ENCODE peak calls at places on chromosomes 7 and 10, in seven cellular contexts. One of them, this sample, is unnamed.
A peak's percentile ranks its signal among the peaks of the same experiment; 100 is the strongest.

GRCh38 chr10:69439813-69440506 is 11.3 kb upstream of the TSPAN15 start:
- DNase-seq in H1: no peak
- DNase-seq in HepG2: peak; percentile 52
- DNase-seq in GM12892: no peak
- DNase-seq in SK-N-SH: no peak
- DNase-seq in K562: no peak
- DNase-seq in GM12878: no peak
- DNase-seq in this sample: no peak

GRCh38 chr10:127997937-127998336 is 91.0 kb downstream of the PTPRE start:
- DNase-seq in H1: no peak
- DNase-seq in HepG2: no peak
- DNase-seq in GM12892: no peak
- DNase-seq in SK-N-SH: peak; percentile 60
- DNase-seq in K562: no peak
- DNase-seq in GM12878: no peak
- DNase-seq in this sample: no peak

GRCh38 chr10:74704629-74705360 is 121.6 kb upstream of the KAT6B start:
- DNase-seq in H1: no peak
- DNase-seq in HepG2: peak; percentile 26
- DNase-seq in GM12892: no peak
- DNase-seq in SK-N-SH: no peak
- DNase-seq in K562: no peak
- DNase-seq in GM12878: no peak
- DNase-seq in this sample: no peak

GRCh38 chr10:127029061-127029460 is 123.8 kb downstream of the DOCK1 start:
- DNase-seq in H1: no peak
- DNase-seq in HepG2: no peak
- DNase-seq in GM12892: no peak
- DNase-seq in SK-N-SH: no peak
- DNase-seq in K562: no peak
- DNase-seq in GM12878: no peak
- DNase-seq in this sample: no peak

GRCh38 chr7:103940382-103941268 is 48.8 kb downstream of the RELN start:
- DNase-seq in H1: no peak
- DNase-seq in HepG2: no peak
- DNase-seq in GM12892: no peak
- DNase-seq in SK-N-SH: no peak
- DNase-seq in K562: no peak
- DNase-seq in GM12878: no peak
- DNase-seq in this sample: no peak

GRCh38 chr7:73920406-73921134 is 59.6 kb downstream of the TMEM270 start:
- DNase-seq in H1: peak; percentile 40
- DNase-seq in HepG2: no peak
- DNase-seq in GM12892: no peak
- DNase-seq in SK-N-SH: peak; percentile 94
- DNase-seq in K562: no peak
- DNase-seq in GM12878: no peak
- DNase-seq in this sample: no peak

GRCh38 chr7:121395494-121395960 is 581 bp downstream of the FAM3C start:
- DNase-seq in H1: no peak
- DNase-seq in HepG2: peak; percentile 7
- DNase-seq in GM12892: peak; percentile 37
- DNase-seq in SK-N-SH: peak; percentile 26
- DNase-seq in K562: no peak
- DNase-seq in GM12878: no peak
- DNase-seq in this sample: no peak

GRCh38 chr10:92822964-92823363 is 25.4 kb upstream of the EXOC6 start:
- DNase-seq in H1: no peak
- DNase-seq in HepG2: no peak
- DNase-seq in GM12892: no peak
- DNase-seq in SK-N-SH: no peak
- DNase-seq in K562: no peak
- DNase-seq in GM12878: no peak
- DNase-seq in this sample: no peak

GRCh38 chr7:142319970-142320369 is 62.1 kb upstream of the PRSS58 start:
- DNase-seq in H1: no peak
- DNase-seq in HepG2: no peak
- DNase-seq in GM12892: no peak
- DNase-seq in SK-N-SH: no peak
- DNase-seq in K562: peak; percentile 26
- DNase-seq in GM12878: no peak
- DNase-seq in this sample: no peak

GRCh38 chr10:94403823-94404228 is 1.5 kb downstream of the TBC1D12 start:
- DNase-seq in H1: no peak
- DNase-seq in HepG2: no peak
- DNase-seq in GM12892: no peak
- DNase-seq in SK-N-SH: peak; percentile 42
- DNase-seq in K562: peak; percentile 16
- DNase-seq in GM12878: no peak
- DNase-seq in this sample: no peak

GRCh38 chr10:94403034-94403822 is 887 bp downstream of the TBC1D12 start:
- DNase-seq in H1: peak; percentile 75
- DNase-seq in HepG2: peak; percentile 76
- DNase-seq in GM12892: peak; percentile 51
- DNase-seq in SK-N-SH: peak; percentile 82
- DNase-seq in K562: peak; percentile 46
- DNase-seq in GM12878: peak; percentile 47
- DNase-seq in this sample: peak; percentile 43

GRCh38 chr10:94398762-94399161 is 3.6 kb upstream of the TBC1D12 start:
- DNase-seq in H1: no peak
- DNase-seq in HepG2: no peak
- DNase-seq in GM12892: no peak
- DNase-seq in SK-N-SH: no peak
- DNase-seq in K562: no peak
- DNase-seq in GM12878: no peak
- DNase-seq in this sample: no peak

GRCh38 chr10:94405406-94405805 is 3.1 kb downstream of the TBC1D12 start:
- DNase-seq in H1: no peak
- DNase-seq in HepG2: no peak
- DNase-seq in GM12892: no peak
- DNase-seq in SK-N-SH: no peak
- DNase-seq in K562: peak; percentile 9
- DNase-seq in GM12878: no peak
- DNase-seq in this sample: no peak

GRCh38 chr10:94402204-94403033 is at the start of gene TBC1D12:
- DNase-seq in H1: peak; percentile 93
- DNase-seq in HepG2: peak; percentile 93
- DNase-seq in GM12892: peak; percentile 71
- DNase-seq in SK-N-SH: peak; percentile 95
- DNase-seq in K562: peak; percentile 87
- DNase-seq in GM12878: peak; percentile 79
- DNase-seq in this sample: peak; percentile 59
- TF ChIP-seq TAF1 in H1: peak; percentile 44
- TF ChIP-seq TAF1 in HepG2: peak; percentile 77
- TF ChIP-seq TAF1 in GM12892: no peak
- TF ChIP-seq TAF1 in SK-N-SH: peak; percentile 63
- TF ChIP-seq TAF1 in K562: peak; percentile 50
- TF ChIP-seq TAF1 in GM12878: peak; percentile 39
- TF ChIP-seq TAF1 in this sample: peak; percentile 5

GRCh38 chr10:121405096-121405495 is 193.1 kb downstream of the FGFR2 start:
- DNase-seq in H1: no peak
- DNase-seq in HepG2: no peak
- DNase-seq in GM12892: no peak
- DNase-seq in SK-N-SH: no peak
- DNase-seq in K562: no peak
- DNase-seq in GM12878: no peak
- DNase-seq in this sample: no peak
- TF ChIP-seq TAF1 in H1: no peak
- TF ChIP-seq TAF1 in HepG2: no peak
- TF ChIP-seq TAF1 in GM12892: no peak
- TF ChIP-seq TAF1 in SK-N-SH: no peak
- TF ChIP-seq TAF1 in K562: no peak
- TF ChIP-seq TAF1 in GM12878: no peak
- TF ChIP-seq TAF1 in this sample: no peak

GRCh38 chr7:10939911-10940747 is 33.5 kb upstream of the PHF14 start:
- DNase-seq in H1: peak; percentile 85
- DNase-seq in HepG2: peak; percentile 93
- DNase-seq in GM12892: peak; percentile 85
- DNase-seq in SK-N-SH: peak; percentile 99
- DNase-seq in K562: peak; percentile 96
- DNase-seq in GM12878: peak; percentile 88
- DNase-seq in this sample: peak; percentile 83

GRCh38 chr7:10939237-10939910 is 34.3 kb upstream of the PHF14 start:
- DNase-seq in H1: no peak
- DNase-seq in HepG2: no peak
- DNase-seq in GM12892: no peak
- DNase-seq in SK-N-SH: no peak
- DNase-seq in K562: peak; percentile 32
- DNase-seq in GM12878: no peak
- DNase-seq in this sample: no peak

DNA sequence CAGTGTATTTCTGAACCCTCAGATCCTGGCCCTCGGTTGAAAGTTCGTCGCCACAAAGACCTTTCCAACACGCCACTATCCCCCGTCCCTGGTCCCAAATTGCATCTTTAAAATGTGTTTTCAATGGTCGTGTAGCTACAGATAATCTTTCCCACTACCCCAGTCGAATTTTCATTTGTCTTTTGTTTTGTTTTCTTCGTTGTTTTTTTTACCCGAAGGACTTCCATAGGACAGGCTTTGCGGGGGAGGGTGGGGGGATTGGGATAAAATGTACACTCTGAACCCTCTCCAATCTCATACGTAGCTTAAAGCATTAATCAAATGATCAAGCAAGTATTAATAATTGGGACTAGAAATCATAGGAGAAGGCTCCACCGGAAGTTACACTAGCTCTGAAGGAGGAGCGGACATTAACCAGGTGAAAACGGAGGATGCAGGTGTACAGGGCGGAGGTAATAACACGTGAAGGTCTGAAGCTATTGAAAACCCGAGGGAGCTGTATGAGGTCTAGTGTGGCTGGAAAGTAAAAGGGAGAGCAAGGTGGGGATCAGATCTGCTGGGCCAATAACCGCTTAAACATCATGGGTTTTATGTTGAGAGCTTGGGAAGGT is 32.8 kb upstream of the PHF14 start:
- DNase-seq in H1: no peak
- DNase-seq in HepG2: no peak
- DNase-seq in GM12892: no peak
- DNase-seq in SK-N-SH: peak; percentile 48
- DNase-seq in K562: peak; percentile 21
- DNase-seq in GM12878: no peak
- DNase-seq in this sample: no peak
- TF ChIP-seq TAF1 in H1: no peak
- TF ChIP-seq TAF1 in HepG2: no peak
- TF ChIP-seq TAF1 in GM12892: no peak
- TF ChIP-seq TAF1 in SK-N-SH: no peak
- TF ChIP-seq TAF1 in K562: no peak
- TF ChIP-seq TAF1 in GM12878: no peak
- TF ChIP-seq TAF1 in this sample: no peak

DNA sequence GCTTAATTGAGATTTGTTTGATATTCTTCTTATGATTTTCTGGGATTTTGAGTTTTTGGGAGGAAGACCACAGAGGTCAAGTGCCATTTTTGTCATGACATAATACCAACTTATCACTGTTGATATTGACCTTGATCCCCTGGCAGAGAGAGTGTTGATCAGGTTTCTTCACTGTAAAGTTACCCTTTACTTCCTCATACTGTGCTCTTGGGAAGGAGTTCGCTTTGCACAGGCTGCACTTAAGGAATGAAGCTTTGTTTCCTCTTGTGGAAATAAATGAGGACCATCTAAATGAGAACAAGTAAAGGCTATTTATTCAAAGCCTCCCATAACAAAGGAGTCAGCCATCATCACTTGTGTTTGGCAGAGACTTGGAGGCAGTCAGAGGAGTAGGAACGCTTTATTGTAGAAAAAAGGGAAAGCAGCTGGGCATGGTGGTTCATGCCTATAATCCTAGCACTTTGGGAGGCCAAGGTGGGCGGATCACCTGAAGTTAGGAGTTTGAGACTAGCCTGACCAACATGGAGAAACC is 16.1 kb downstream of the ST7 start:
- DNase-seq in H1: no peak
- DNase-seq in HepG2: no peak
- DNase-seq in GM12892: no peak
- DNase-seq in SK-N-SH: no peak
- DNase-seq in K562: no peak
- DNase-seq in GM12878: no peak
- DNase-seq in this sample: no peak
- TF ChIP-seq TAF1 in H1: no peak
- TF ChIP-seq TAF1 in HepG2: no peak
- TF ChIP-seq TAF1 in GM12892: no peak
- TF ChIP-seq TAF1 in SK-N-SH: no peak
- TF ChIP-seq TAF1 in K562: no peak
- TF ChIP-seq TAF1 in GM12878: no peak
- TF ChIP-seq TAF1 in this sample: no peak

This sample was measured in GM12891.